ENCODE peak calls at places on chromosome 9, in nine cellular contexts. D is Ammon's horn; E is effector CD8-positive, alpha-beta T cell; R is cardiac fibroblast; I is SHP77 treated with DMSO at 0.1 percent for 48 hours; P is NCI-H1092 treated with DMSO at 0.1 percent for 48 hours; N is SK-MEL-5; A is neural crest cell; W is stimulated activated CD4-positive, alpha-beta T cell treated with anti-CD3 and anti-CD28 coated beads, Interleukin-1b, Interleukin-23, amount 100 ng/mL, for 48 hours. J is an unnamed sample.

GRCh38 chr9:22452415-22453010 is 5.9 kb downstream of the DMRTA1 start:
- DNase-seq in W (peak; percentile 30), R (peak; percentile 60), E (no peak), A (peak; percentile 19), N (no peak), D (peak; percentile 55), I (no peak), P (peak; percentile 70), J (peak; percentile 36)

GRCh38 chr9:94017939-94018531 is 62.9 kb upstream of the BARX1 start:
- DNase-seq in E (no peak), P (no peak), N (no peak), W (no peak), D (no peak), A (no peak), R (peak; percentile 57), I (no peak), J (peak; percentile 77)

GRCh38 chr9:107137495-107138202 is 145.4 kb upstream of the RAD23B start:
- DNase-seq in I (no peak), P (no peak), E (no peak), N (peak; percentile 69), R (peak; percentile 62), D (no peak), A (no peak), W (no peak), J (peak; percentile 35)

GRCh38 chr9:34456746-34457145 is 1.6 kb downstream of the FAM219A start:
- DNase-seq in P (no peak), D (no peak), R (no peak), I (no peak), W (no peak), E (no peak), N (no peak), A (no peak), J (no peak)

GRCh38 chr9:123749580-123750202 is 180.2 kb downstream of the DENND1A start:
- DNase-seq in D (peak; percentile 48), W (no peak), A (no peak), E (no peak), P (no peak), R (no peak), N (peak; percentile 36), I (no peak), J (peak; percentile 47)

GRCh38 chr9:96360976-96361375 is 22.5 kb downstream of the SLC35D2 start:
- DNase-seq in I (no peak), W (no peak), A (no peak), N (no peak), P (no peak), D (no peak), E (no peak), R (no peak), J (no peak)

GRCh38 chr9:33155393-33155792 is 11.7 kb downstream of the B4GALT1 start:
- DNase-seq in W (no peak), A (no peak), R (no peak), N (no peak), E (no peak), D (no peak), I (no peak), P (no peak), J (peak; percentile 50)

GRCh38 chr9:126471084-126471611 is 142.6 kb upstream of the LMX1B start:
- DNase-seq in I (no peak), E (peak; percentile 39), P (no peak), N (no peak), W (peak; percentile 86), R (peak; percentile 81), D (peak; percentile 73), A (no peak), J (peak; percentile 81)

GRCh38 chr9:83622814-83623633 is at the start of gene IDNK:
- DNase-seq in W (peak; percentile 61), I (no peak), A (peak; percentile 63), P (peak; percentile 62), N (peak; percentile 59), R (peak; percentile 54), E (peak; percentile 41), D (peak; percentile 75), J (peak; percentile 46)

GRCh38 chr9:37963936-37964739 is 60.2 kb upstream of the SLC25A51 start:
- DNase-seq in D (peak; percentile 95), R (peak; percentile 97), A (peak; percentile 53), P (peak; percentile 80), E (no peak), I (peak; percentile 10), W (no peak), N (peak; percentile 93), J (peak; percentile 98)

GRCh38 chr9:136323420-136323819 is 3.9 kb upstream of the GPSM1 start:
- DNase-seq in E (no peak), D (no peak), W (no peak), R (no peak), N (no peak), A (no peak), I (no peak), P (no peak), J (no peak)

GRCh38 chr9:113578877-113579269 is 115.3 kb downstream of the RGS3 start:
- DNase-seq in D (no peak), W (peak; percentile 89), P (no peak), E (peak; percentile 35), N (peak; percentile 18), A (no peak), R (peak; percentile 90), I (peak; percentile 27), J (peak; percentile 98)